ENCODE peak calls at places on chromosomes 16 and 17, in five cellular contexts. J is GM13976; X is CD8-positive, alpha-beta T cell; I is NCI-H1930; D is cardiac fibroblast. W is an unnamed sample.

GRCh38 chr17:5793899-5794298 is 209.6 kb upstream of the NLRP1 start:
- DNase-seq in D (peak), X (no peak), J (no peak), I (no peak), W (no peak)

GRCh38 chr16:17107450-17107849 is 363.3 kb downstream of the XYLT1 start:
- DNase-seq in X (no peak), J (no peak), I (no peak), D (no peak), W (no peak)

GRCh38 chr16:31107465-31107867 is 720 bp upstream of the BCKDK start:
- DNase-seq in I (no peak), D (no peak), X (no peak), J (peak), W (no peak)

GRCh38 chr17:38912221-38912813 is 13.1 kb upstream of the LASP1NB start:
- DNase-seq in D (peak), X (no peak), I (no peak), J (peak), W (no peak)

GRCh38 chr16:4771646-4772045 is 4.7 kb upstream of the ZNF500 start:
- DNase-seq in I (no peak), D (no peak), X (no peak), J (no peak), W (no peak)

GRCh38 chr17:65633988-65634387 is 72.5 kb upstream of the AXIN2 start:
- DNase-seq in X (no peak), J (no peak), I (no peak), D (no peak), W (no peak)

GRCh38 chr16:86157616-86158247 is 258.8 kb downstream of the IRF8 start:
- DNase-seq in X (no peak), D (no peak), I (no peak), J (no peak), W (no peak)

GRCh38 chr16:84220851-84221250 is 19.0 kb downstream of the KCNG4 start:
- DNase-seq in X (no peak), J (no peak), I (no peak), D (peak), W (no peak)

GRCh38 chr17:68782829-68783228 is 172.4 kb downstream of the ABCA8 start:
- DNase-seq in J (no peak), I (no peak), D (peak), X (no peak), W (no peak)

GRCh38 chr16:69848635-69849545 is 86.8 kb downstream of the WWP2 start:
- DNase-seq in I (no peak), X (no peak), D (peak), J (no peak), W (no peak)

GRCh38 chr17:16988749-16989229 is 16.9 kb upstream of the TNFRSF13B start:
- DNase-seq in X (no peak), D (peak), J (peak), I (no peak), W (no peak)

GRCh38 chr17:80455328-80455710 is 21.1 kb downstream of the NPTX1 start:
- DNase-seq in X (peak), D (no peak), I (no peak), J (peak), W (no peak)

GRCh38 chr17:5011928-5012327 is 14.2 kb downstream of the KIF1C start:
- DNase-seq in D (peak), X (no peak), J (peak), I (no peak), W (no peak)

GRCh38 chr16:84279871-84280270 is 14.8 kb upstream of the WFDC1 start:
- DNase-seq in J (no peak), X (no peak), D (no peak), I (no peak), W (no peak)

GRCh38 chr16:72989203-72989991 is 58.5 kb downstream of the ZFHX3 start:
- DNase-seq in D (peak), X (no peak), J (no peak), I (no peak), W (no peak)

GRCh38 chr16:67537270-67537635 is 8.6 kb downstream of the RIPOR1 start:
- DNase-seq in D (peak), J (peak), X (peak), I (no peak), W (peak)

W was measured in central memory CD4-positive, alpha-beta T cell.